ENCODE peak calls at places on chromosomes 2 and 18, in five cellular contexts. T is posterior cingulate gyrus; R is neural crest cell; L is kidney tubule cell; M is activated CD4-positive, alpha-beta T cell treated with anti-CD3 and anti-CD28 coated beads, Interleukin-2, amount 10 ng/mL, durations not matched to agents 7 days and 5 days. Y is an unnamed sample.

GRCh38 chr18:62128157-62128556 is 58.7 kb downstream of the PIGN start:
- DNase-seq in M (no peak), L (peak), T (no peak), R (no peak), Y (no peak)

GRCh38 chr18:45715212-45715780 is 8.7 kb upstream of the SLC14A1 start:
- DNase-seq in R (no peak), T (no peak), L (no peak), M (no peak), Y (no peak)

GRCh38 chr2:178512491-178512890 is 32.2 kb downstream of the PLEKHA3 start:
- DNase-seq in R (no peak), L (peak), M (no peak), T (no peak), Y (no peak)

GRCh38 chr2:61978522-61978921 is 73.0 kb downstream of the COMMD1 start:
- DNase-seq in M (no peak), T (no peak), R (no peak), L (no peak), Y (no peak)

GRCh38 chr2:134202361-134202760 is 51.5 kb upstream of the MGAT5 start:
- DNase-seq in R (no peak), T (no peak), L (no peak), M (no peak), Y (no peak)

GRCh38 chr18:47775961-47776360 is 154.5 kb downstream of the SMAD2 start:
- DNase-seq in L (no peak), T (no peak), M (no peak), R (no peak), Y (no peak)

GRCh38 chr2:176582990-176583481 is 313.8 kb downstream of the MTX2 start:
- DNase-seq in T (no peak), L (peak), M (no peak), R (no peak), Y (no peak)

GRCh38 chr18:22539045-22539444 is 121.3 kb upstream of the CTAGE1 start:
- DNase-seq in M (no peak), T (no peak), R (no peak), L (no peak), Y (no peak)

GRCh38 chr18:6362559-6363129 is 52.1 kb downstream of the L3MBTL4 start:
- DNase-seq in R (no peak), L (peak), T (no peak), M (no peak), Y (no peak)

GRCh38 chr18:37567061-37567993 is 1.7 kb upstream of the CELF4 start:
- DNase-seq in T (no peak), R (no peak), M (no peak), L (no peak), Y (peak)